ENCODE peak calls at places on chromosomes 11 and 22, in six cellular contexts. R, T, W, E, N and P are unnamed samples. For H3K4me1, the result is how much of the 10 kb centered on the place peaks cover.

GRCh38 chr11:127843483-127844396 is 743.6 kb downstream of the ETS1 start:
- DNase-seq in R (peak), T (peak), W (peak), E (peak), N (peak), P (peak)

GRCh38 chr22:49024775-49025440 is 802.8 kb downstream of the BRD1 start:
- DNase-seq in R (peak), T (no peak), W (peak), E (no peak), N (no peak), P (no peak)

GRCh38 chr11:12155696-12156095 is 45.3 kb downstream of the MICAL2 start:
- DNase-seq in R (no peak), T (no peak), W (no peak), E (no peak), N (no peak), P (no peak)

GRCh38 chr22:49983148-49984042 is 22.8 kb downstream of the PIM3 start:
- DNase-seq in R (no peak), T (no peak), W (peak), E (peak), N (peak), P (no peak)

GRCh38 chr11:30489076-30489475 is 97.1 kb downstream of the MPPED2 start:
- DNase-seq in R (no peak), T (no peak), W (no peak), E (no peak), N (no peak), P (no peak)

GRCh38 chr22:43236401-43237166 is 49.6 kb upstream of the TTLL12 start:
- DNase-seq in R (no peak), T (no peak), W (no peak), E (no peak), N (peak), P (peak)

GRCh38 chr11:104946907-104947306 is 21.5 kb downstream of the CASP4 start:
- DNase-seq in R (no peak), T (no peak), W (no peak), E (peak), N (no peak), P (peak)

GRCh38 chr11:71251761-71252433 is 480 bp downstream of the SHANK2 start:
- DNase-seq in R (no peak), T (peak), W (no peak), E (peak), N (peak), P (peak)

GRCh38 chr11:116910378-116910777 is 73.0 kb upstream of the APOA1 start:
- DNase-seq in R (no peak), T (no peak), W (no peak), E (no peak), N (no peak), P (no peak)

GRCh38 chr11:70203749-70204465 is 811 bp downstream of the FADD start:
- DNase-seq in R (peak), T (peak), W (peak), E (peak), N (peak), P (no peak)

GRCh38 chr11:6703247-6704063 is 20.3 kb upstream of the MRPL17 start:
- DNase-seq in R (no peak), T (peak), W (no peak), E (peak), N (peak), P (peak)

GRCh38 chr22:39175127-39176066 is 22.9 kb upstream of the CBX7 start:
- DNase-seq in R (no peak), T (no peak), W (no peak), E (peak), N (no peak), P (no peak)

GRCh38 chr11:99271527-99271926 is 250.8 kb downstream of the CNTN5 start:
- DNase-seq in R (no peak), T (no peak), W (no peak), E (peak), N (no peak), P (no peak)

GRCh38 chr11:94597896-94598295 is 30.7 kb downstream of the PIWIL4 start:
- DNase-seq in R (no peak), T (no peak), W (no peak), E (peak), N (no peak), P (no peak)

GRCh38 chr11:69055598-69056516 is 7.1 kb downstream of the TPCN2 start:
- DNase-seq in R (peak), T (peak), W (no peak), E (no peak), N (peak), P (no peak)

GRCh38 chr11:34238533-34238932 is 119.3 kb downstream of the ABTB2 start:
- DNase-seq in R (no peak), T (no peak), W (no peak), E (no peak), N (no peak), P (no peak)

GRCh38 chr11:78181155-78181554 is 7.3 kb downstream of the KCTD21 start:
- DNase-seq in R (no peak), T (no peak), W (no peak), E (no peak), N (no peak), P (no peak)

GRCh38 chr11:95443386-95443785 is 212.4 kb upstream of the SESN3 start:
- DNase-seq in R (no peak), T (no peak), W (no peak), E (no peak), N (no peak), P (no peak)

GRCh38 chr11:17547051-17547577 is at the start of gene OTOG:
- DNase-seq in R (no peak), T (no peak), W (no peak), E (peak), N (no peak), P (no peak)

GRCh38 chr11:34546511-34547206 is 33.1 kb upstream of the ELF5 start:
- DNase-seq in R (no peak), T (no peak), W (no peak), E (no peak), N (no peak), P (no peak)

GRCh38 chr11:102291831-102292230 is 25.5 kb upstream of the BIRC3 start:
- DNase-seq in R (no peak), T (no peak), W (no peak), E (no peak), N (no peak), P (no peak)

GRCh38 chr11:134858783-134859480 is 446.9 kb upstream of the B3GAT1 start:
- DNase-seq in R (no peak), T (no peak), W (no peak), E (no peak), N (no peak), P (no peak)

GRCh38 chr22:46791201-46791731 is 28.8 kb downstream of the TBC1D22A start:
- DNase-seq in R (peak), T (peak), W (peak), E (no peak), N (no peak), P (no peak)

GRCh38 chr11:120608760-120609211 is 97.2 kb downstream of the GRIK4 start:
- DNase-seq in R (no peak), T (peak), W (no peak), E (no peak), N (peak), P (peak)

DNA sequence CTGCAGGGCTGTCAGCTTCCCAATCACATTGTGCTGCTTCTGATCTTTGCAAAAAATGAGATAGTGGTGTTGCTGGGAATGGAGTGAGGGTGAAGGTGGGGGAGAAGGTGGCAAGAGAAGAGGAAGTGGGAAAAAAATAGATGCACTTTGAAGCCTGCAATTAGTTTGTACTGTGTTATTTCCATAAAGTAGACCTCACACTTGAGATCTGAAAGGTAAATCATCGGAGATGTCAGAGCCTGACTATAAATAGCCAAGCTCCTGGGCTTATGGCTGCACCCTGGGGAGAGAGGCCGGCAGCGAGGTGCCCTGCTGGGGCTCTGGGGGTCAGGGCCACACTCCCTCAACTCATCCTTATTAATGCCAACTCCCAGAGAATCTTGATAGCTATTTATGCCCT is 134.4 kb downstream of the NXPE2 start:
- DNase-seq in R (no peak), T (no peak), W (no peak), E (no peak), N (no peak), P (no peak)
- H3K27ac ChIP-seq in R (no peak), T (no peak), W (no peak), E (no peak), N (no peak), P (no peak)

DNA sequence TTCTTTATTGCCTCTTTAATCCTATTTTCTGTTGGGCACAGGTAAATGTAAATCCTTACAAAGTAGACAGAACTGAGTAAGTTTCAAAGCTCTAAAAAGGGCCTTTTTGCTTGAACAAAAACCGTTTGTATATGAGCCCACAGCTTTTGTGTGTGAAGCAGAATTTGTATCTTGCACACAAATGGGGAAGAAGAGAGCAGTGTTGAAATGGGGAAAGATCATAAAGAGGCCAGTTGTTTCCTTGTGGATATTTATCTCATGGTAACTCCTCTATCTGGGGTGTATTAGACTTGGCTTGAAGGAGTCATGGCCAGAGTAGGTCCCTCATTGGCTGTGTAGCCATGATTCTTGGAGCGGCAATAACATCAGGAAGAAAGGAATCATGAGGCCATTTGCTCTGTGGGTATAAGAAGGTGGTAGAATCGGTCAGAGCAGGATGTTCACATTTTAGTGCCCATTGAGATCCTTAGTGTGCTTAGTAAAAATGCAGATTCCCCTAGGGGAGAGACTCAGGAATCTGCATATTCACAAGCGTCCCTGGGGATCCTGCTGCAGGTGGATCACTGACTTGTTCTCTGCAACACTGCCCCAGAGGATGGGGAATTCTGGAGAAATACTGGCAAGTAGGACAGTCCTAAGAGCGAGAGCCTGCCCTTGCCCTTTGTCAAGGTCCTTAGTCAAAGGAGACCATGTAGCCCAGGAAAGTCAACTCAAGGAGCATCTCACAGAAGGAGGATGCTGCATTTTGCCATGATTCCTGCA is 126.5 kb downstream of the LDLRAD3 start:
- DNase-seq in R (no peak), T (no peak), W (no peak), E (peak), N (no peak), P (no peak)
- H3K4me1 ChIP-seq in R (under half), T (under half), W (under half), E (under half), N (under half), P (under half)

GRCh38 chr11:107683070-107683469 is 28.8 kb downstream of the SLN start:
- DNase-seq in R (no peak), T (no peak), W (no peak), E (no peak), N (no peak), P (no peak)

GRCh38 chr11:107679255-107680024 is 32.4 kb downstream of the SLN start:
- DNase-seq in R (no peak), T (no peak), W (no peak), E (no peak), N (no peak), P (no peak)

GRCh38 chr11:107682182-107682971 is 29.5 kb downstream of the SLN start:
- DNase-seq in R (no peak), T (no peak), W (no peak), E (no peak), N (no peak), P (no peak)

GRCh38 chr11:107688322-107688918 is 23.4 kb downstream of the SLN start:
- DNase-seq in R (no peak), T (no peak), W (no peak), E (no peak), N (no peak), P (no peak)

DNA sequence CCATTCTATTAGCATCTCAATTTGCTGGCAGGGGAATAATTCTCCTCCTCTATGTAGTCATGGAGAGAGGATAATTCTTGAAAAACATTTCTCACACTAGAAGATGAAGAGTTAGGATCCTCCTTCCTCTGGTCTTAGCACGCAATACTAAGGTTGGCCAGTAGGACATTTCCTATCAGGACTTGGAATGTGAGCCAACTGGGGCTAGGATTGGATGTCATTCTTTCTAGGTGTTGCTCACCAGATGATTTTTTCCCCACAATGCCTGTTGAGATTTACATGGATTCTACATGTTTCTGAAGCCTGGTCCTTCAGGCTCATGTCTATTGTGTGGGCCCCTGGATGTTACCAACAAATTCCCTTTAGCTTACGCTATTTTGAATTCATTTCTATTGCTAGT is 28.0 kb downstream of the SLN start:
- DNase-seq in R (no peak), T (no peak), W (no peak), E (peak), N (no peak), P (no peak)
- TF ChIP-seq CTCF in R (no peak), T (no peak), W (peak), E (peak), N (peak), P (no peak)

DNA sequence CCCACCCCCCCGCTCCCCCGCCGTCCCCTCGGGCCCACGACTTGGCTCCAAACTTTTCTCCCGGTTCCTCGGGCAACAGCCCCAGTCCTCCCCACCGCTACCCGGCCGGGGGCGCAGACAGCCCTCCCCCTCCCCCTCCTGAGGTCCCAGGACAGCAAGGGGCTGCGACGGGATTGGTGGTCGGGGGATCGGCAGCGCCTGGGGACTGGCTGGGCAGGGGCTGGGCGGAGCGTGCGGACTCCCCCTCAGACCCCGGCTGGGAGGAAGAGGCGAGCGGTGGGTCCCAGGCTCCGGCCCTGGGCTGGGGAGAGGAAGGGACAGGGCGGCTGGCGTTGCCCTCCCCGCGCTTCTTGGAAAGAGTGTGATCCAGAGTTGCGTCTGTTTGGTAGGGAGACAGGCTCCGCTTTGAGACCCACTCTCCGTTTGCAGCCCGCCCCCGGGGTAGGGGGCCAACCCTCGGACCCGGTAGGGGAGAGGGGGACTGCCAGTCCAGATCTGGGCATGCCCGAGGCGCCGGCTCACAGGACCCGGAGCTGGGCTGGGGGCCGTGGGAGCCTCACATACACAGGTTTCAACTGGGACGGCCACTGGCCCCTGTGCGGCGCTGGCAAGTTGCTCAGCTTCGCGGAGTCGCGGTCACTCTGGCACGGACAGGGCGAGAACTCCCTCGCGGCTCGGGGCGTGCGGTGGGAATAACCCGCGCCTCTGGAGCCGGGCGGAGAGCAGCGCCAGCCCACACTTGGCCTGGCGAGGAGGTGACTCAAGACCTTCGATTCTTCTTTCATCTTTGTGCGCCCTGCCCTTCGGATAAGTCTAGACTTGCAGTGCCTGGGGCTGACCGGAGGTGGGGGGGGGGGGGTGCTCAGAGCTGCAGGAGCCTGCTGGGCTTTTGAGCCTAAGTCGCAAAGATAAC is 1.0 kb downstream of the TSKU start:
- DNase-seq in R (peak), T (peak), W (peak), E (peak), N (no peak), P (peak)
- H3K27ac ChIP-seq in R (peak), T (peak), W (peak), E (peak), N (peak), P (peak)

GRCh38 chr11:58608331-58608730 is 14.1 kb upstream of the CNTF start:
- DNase-seq in R (no peak), T (no peak), W (no peak), E (no peak), N (no peak), P (no peak)
- H3K4me1 ChIP-seq in R (under half), T (under half), W (under half), E (under half), N (under half), P (under half)

DNA sequence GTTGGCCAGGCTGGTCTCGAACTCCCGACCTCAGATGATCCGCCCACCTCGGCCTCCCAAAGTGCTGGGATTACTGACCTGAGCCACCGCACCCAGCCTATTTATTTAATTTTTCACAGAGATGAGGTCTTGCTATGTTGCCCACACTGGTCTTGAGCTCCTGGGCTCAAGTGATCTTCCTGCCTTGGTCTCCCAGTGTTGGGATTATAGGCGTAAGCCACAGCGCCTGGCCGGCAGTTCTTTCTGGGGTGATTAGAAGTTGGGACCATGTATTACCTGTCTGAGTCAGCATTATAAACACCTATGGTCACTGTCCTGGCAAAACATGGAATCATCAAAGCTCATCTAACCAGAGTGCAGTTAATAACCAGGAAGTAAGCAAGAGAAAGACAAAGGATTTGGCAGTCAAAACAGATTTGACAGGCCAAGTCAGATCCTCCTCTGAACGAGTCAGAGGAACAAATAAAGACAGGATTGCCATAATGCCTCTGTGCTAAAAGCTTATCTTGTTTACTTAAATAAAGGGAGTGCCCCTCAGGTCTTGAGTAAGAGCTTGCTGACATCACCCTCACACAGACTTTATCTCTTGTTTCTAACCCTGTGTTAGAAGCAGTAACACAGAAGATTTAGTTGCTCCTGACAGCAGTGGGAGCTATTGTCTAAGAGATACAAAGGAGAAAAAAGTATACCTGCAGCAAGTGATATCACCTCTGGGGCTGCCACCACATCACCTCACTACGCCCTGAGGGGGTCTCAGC is 3.7 kb downstream of the SERPIND1 start:
- DNase-seq in R (no peak), T (peak), W (no peak), E (no peak), N (no peak), P (no peak)
- TF ChIP-seq CTCF in R (no peak), T (no peak), W (no peak), E (no peak), N (peak), P (peak)

DNA sequence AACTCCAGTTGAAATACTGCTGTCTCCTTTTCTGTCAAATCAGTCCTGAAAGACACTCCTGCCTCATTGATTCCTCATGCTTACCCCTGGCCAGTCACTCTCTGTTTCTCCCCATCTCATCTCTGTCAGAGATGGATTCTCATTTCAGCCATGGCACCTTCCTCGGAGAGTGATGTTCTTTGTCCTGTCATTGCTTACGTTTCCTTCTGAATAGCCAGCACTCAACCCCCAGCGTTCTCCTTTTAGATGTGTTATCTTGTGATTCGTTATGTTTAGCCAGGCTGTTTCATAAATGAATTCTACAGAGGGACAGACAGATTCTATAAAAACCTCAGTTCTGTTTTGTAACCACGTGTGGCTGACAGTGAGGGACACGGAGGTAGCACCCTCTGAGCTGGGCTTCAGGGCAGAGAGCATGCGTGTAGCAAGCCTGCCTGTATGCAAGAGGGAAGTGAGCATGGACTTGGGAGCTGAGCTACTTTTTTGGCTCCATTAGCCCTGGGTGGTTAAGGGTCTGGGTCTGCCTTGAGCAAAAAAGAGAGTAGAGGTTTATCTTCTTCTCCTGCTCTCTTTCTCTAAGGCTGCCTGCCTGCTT is 354.6 kb downstream of the DDX10 start:
- DNase-seq in R (no peak), T (no peak), W (no peak), E (no peak), N (no peak), P (no peak)
- H3K27ac ChIP-seq in R (no peak), T (no peak), W (no peak), E (no peak), N (no peak), P (no peak)

DNA sequence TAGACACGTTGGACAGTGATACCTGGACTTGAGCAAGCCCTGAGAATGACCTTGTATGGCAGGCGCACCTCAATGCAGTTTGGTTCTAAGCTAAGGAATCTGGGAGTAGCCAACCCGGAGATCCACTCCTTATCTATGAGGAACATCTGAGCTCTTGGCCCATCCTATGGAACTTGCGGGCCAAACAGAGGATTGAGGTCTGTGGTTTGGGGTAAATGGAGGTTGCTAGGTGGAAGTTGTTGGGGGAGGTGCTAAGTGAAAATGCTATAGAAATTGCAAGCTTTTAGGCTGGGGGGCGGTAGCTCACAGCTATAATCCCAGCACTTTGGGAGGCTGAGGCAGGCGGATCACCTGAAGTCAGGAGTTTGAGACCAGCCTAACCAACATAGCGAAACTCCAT is 8.9 kb downstream of the GDPD5 start:
- DNase-seq in R (no peak), T (no peak), W (no peak), E (no peak), N (no peak), P (no peak)
- H3K4me1 ChIP-seq in R (under half), T (under half), W (under half), E (under half), N (under half), P (under half)